ENCODE peak calls at places on chromosomes 12 and 14, in five cellular contexts. Z is NCI-H2227 treated with DMSO at 0.1 percent for 48 hours, T is left ventricle myocardium superior, S is COLO829, U is mucosa of gallbladder. M is an unnamed sample.

GRCh38 chr14:53528114-53528513 is 375.0 kb upstream of the DDHD1 start:
- DNase-seq in Z (no peak), T (no peak), S (no peak), U (no peak), M (no peak)

GRCh38 chr12:81205394-81205793 is 127.5 kb downstream of the ACSS3 start:
- DNase-seq in Z (no peak), T (no peak), S (no peak), U (no peak), M (no peak)

GRCh38 chr12:42756841-42757661 is 167.5 kb upstream of the PRICKLE1 start:
- DNase-seq in Z (no peak), T (no peak), S (peak; percentile 17), U (peak; percentile 56), M (no peak)

GRCh38 chr14:91308337-91308736 is 63.8 kb upstream of the GPR68 start:
- DNase-seq in Z (no peak), T (no peak), S (no peak), U (no peak), M (peak; percentile 22)

GRCh38 chr12:46702581-46703344 is 123.0 kb downstream of the SLC38A4 start:
- DNase-seq in Z (no peak), T (no peak), S (no peak), U (no peak), M (no peak)

GRCh38 chr14:32913725-32914124 is 25.0 kb upstream of the NPAS3 start:
- DNase-seq in Z (no peak), T (no peak), S (peak; percentile 56), U (no peak), M (no peak)

GRCh38 chr12:107474639-107475539 is 210.7 kb upstream of the PWP1 start:
- DNase-seq in Z (no peak), T (no peak), S (no peak), U (no peak), M (no peak)

GRCh38 chr12:124910561-124911478 is 3.6 kb downstream of the UBC start:
- DNase-seq in Z (no peak), T (no peak), S (no peak), U (no peak), M (no peak)

GRCh38 chr12:105713901-105714300 is 383.4 kb downstream of the C12orf75 start:
- DNase-seq in Z (no peak), T (no peak), S (peak; percentile 50), U (no peak), M (no peak)

GRCh38 chr14:37678916-37679315 is 83.5 kb downstream of the TTC6 start:
- DNase-seq in Z (no peak), T (no peak), S (no peak), U (no peak), M (no peak)

GRCh38 chr12:34607520-34608195 is 585.4 kb downstream of the ALG10 start:
- DNase-seq in Z (no peak), T (no peak), S (no peak), U (no peak), M (peak; percentile 35)

GRCh38 chr12:60096727-60097126 is 500.9 kb downstream of the SLC16A7 start:
- DNase-seq in Z (no peak), T (no peak), S (no peak), U (no peak), M (no peak)

GRCh38 chr14:80095623-80096022 is 115.7 kb downstream of the DIO2 start:
- DNase-seq in Z (no peak), T (no peak), S (peak; percentile 30), U (no peak), M (no peak)

GRCh38 chr14:93976477-93977057 is at the start of gene ASB2:
- DNase-seq in Z (no peak), T (no peak), S (peak; percentile 85), U (peak; percentile 40), M (no peak)

GRCh38 chr12:33437598-33437997 is 2.0 kb downstream of the SYT10 start:
- DNase-seq in Z (no peak), T (no peak), S (no peak), U (no peak), M (no peak)

GRCh38 chr12:12272869-12273268 is 6.0 kb upstream of the LRP6 start:
- DNase-seq in Z (no peak), T (no peak), S (no peak), U (no peak), M (no peak)

GRCh38 chr14:38405851-38406630 is 150.1 kb upstream of the CLEC14A start:
- DNase-seq in Z (no peak), T (peak; percentile 28), S (no peak), U (no peak), M (no peak)

GRCh38 chr12:116160196-116160595 is 117.3 kb downstream of the MED13L start:
- DNase-seq in Z (no peak), T (no peak), S (no peak), U (no peak), M (no peak)

GRCh38 chr12:15152864-15153263 is 68.4 kb downstream of the RERG start:
- DNase-seq in Z (no peak), T (no peak), S (peak; percentile 19), U (no peak), M (no peak)

GRCh38 chr12:109529618-109530300 is 43.5 kb downstream of the MMAB start:
- DNase-seq in Z (no peak), T (no peak), S (no peak), U (no peak), M (no peak)

GRCh38 chr12:2282321-2282720 is 229.5 kb downstream of the CACNA1C start:
- DNase-seq in Z (no peak), T (no peak), S (no peak), U (no peak), M (no peak)

GRCh38 chr12:66905201-66905600 is 226.3 kb upstream of the GRIP1 start:
- DNase-seq in Z (no peak), T (no peak), S (no peak), U (no peak), M (no peak)

GRCh38 chr12:95709152-95709551 is 81.4 kb downstream of the NTN4 start:
- DNase-seq in Z (no peak), T (no peak), S (no peak), U (no peak), M (no peak)

GRCh38 chr12:116601933-116602809 is 43.0 kb downstream of the MAP1LC3B2 start:
- DNase-seq in Z (no peak), T (no peak), S (no peak), U (no peak), M (no peak)

GRCh38 chr14:52706286-52706685 is 714 bp upstream of the PSMC6 start:
- DNase-seq in Z (no peak), T (no peak), S (no peak), U (no peak), M (no peak)

GRCh38 chr12:131085816-131086591 is 132.3 kb downstream of the ADGRD1 start:
- DNase-seq in Z (no peak), T (no peak), S (no peak), U (no peak), M (peak; percentile 52)

GRCh38 chr12:131735863-131736806 is 25.2 kb downstream of the SFSWAP start:
- DNase-seq in Z (no peak), T (no peak), S (no peak), U (no peak), M (no peak)

GRCh38 chr14:29339491-29339890 is 572.9 kb downstream of the FOXG1 start:
- DNase-seq in Z (no peak), T (no peak), S (no peak), U (no peak), M (no peak)

GRCh38 chr14:74577247-74577947 is 34.6 kb downstream of the LTBP2 start:
- DNase-seq in Z (no peak), T (peak; percentile 70), S (no peak), U (no peak), M (no peak)

GRCh38 chr12:105025890-105026289 is 39.8 kb downstream of the NOPCHAP1 start:
- DNase-seq in Z (no peak), T (no peak), S (no peak), U (peak; percentile 45), M (no peak)

GRCh38 chr12:68310370-68310769 is 21.8 kb downstream of the MDM1 start:
- DNase-seq in Z (no peak), T (no peak), S (peak; percentile 10), U (no peak), M (no peak)

GRCh38 chr12:28456934-28457710 is 266.9 kb downstream of the CCDC91 start:
- DNase-seq in Z (no peak), T (no peak), S (no peak), U (no peak), M (no peak)

GRCh38 chr12:13961983-13962382 is 19.4 kb downstream of the GRIN2B start:
- DNase-seq in Z (no peak), T (no peak), S (no peak), U (no peak), M (no peak)

GRCh38 chr14:35386673-35387125 is 17.9 kb downstream of the NFKBIA start:
- DNase-seq in Z (peak; percentile 97), T (peak; percentile 49), S (no peak), U (no peak), M (peak; percentile 26)

GRCh38 chr14:73795974-73796373 is 55.7 kb upstream of the PTGR2 start:
- DNase-seq in Z (no peak), T (no peak), S (no peak), U (peak; percentile 89), M (no peak)

M was measured in kidney.